ENCODE peak calls at places on chromosomes 4 and X, in eight cellular contexts. U is adrenal gland; Y is heart left ventricle; W is neuronal stem cell; F is tibial artery; R is HL-60; L is CD8-positive, alpha-beta memory T cell; H is tibial nerve. C is an unnamed sample.

GRCh38 chr4:7194251-7195137 is 2.2 kb downstream of the SORCS2 start:
- DNase-seq in W (no peak), H (peak), F (peak), R (no peak), L (no peak), U (no peak), Y (no peak), C (peak)

GRCh38 chr4:76283900-76284299 is 22.6 kb upstream of the STBD1 start:
- DNase-seq in R (no peak), W (no peak), Y (no peak), H (no peak), U (no peak), F (no peak), L (no peak), C (no peak)

GRCh38 chr4:156778606-156779005 is 193.0 kb downstream of the PDGFC start:
- DNase-seq in L (no peak), U (no peak), R (no peak), Y (no peak), W (no peak), H (no peak), F (no peak), C (no peak)

GRCh38 chr4:164442167-164442566 is 311.8 kb upstream of the SMIM31 start:
- DNase-seq in R (no peak), H (no peak), Y (no peak), U (no peak), L (no peak), F (no peak), W (no peak), C (no peak)

GRCh38 chr4:151798678-151799416 is 38.0 kb upstream of the GATB start:
- DNase-seq in H (no peak), F (no peak), Y (no peak), U (no peak), L (no peak), W (no peak), R (no peak), C (no peak)

GRCh38 chr4:234178-234577 is 71.1 kb downstream of the ZNF732 start:
- DNase-seq in F (no peak), H (no peak), U (no peak), Y (no peak), R (no peak), L (no peak), W (no peak), C (no peak)

GRCh38 chr4:112007361-112007760 is 137.9 kb upstream of the FAM241A start:
- DNase-seq in U (no peak), R (no peak), Y (no peak), L (no peak), H (no peak), W (no peak), F (no peak), C (no peak)

GRCh38 chrX:41906515-41907165 is 16.7 kb downstream of the CASK start:
- DNase-seq in H (no peak), U (no peak), W (no peak), L (no peak), R (no peak), F (no peak), Y (no peak), C (no peak)

GRCh38 chr4:91058345-91058744 is 931.2 kb downstream of the CCSER1 start:
- DNase-seq in R (no peak), U (no peak), W (no peak), Y (no peak), H (no peak), F (no peak), L (no peak), C (no peak)

GRCh38 chr4:130029442-130029841 is 933.5 kb downstream of the C4orf33 start:
- DNase-seq in W (no peak), Y (no peak), R (no peak), U (no peak), F (no peak), H (no peak), L (no peak), C (no peak)

GRCh38 chr4:26242451-26242850 is 78.4 kb upstream of the RBPJ start:
- DNase-seq in L (no peak), U (no peak), F (no peak), Y (no peak), R (no peak), H (no peak), W (no peak), C (no peak)

GRCh38 chrX:68428431-68428830 is 4.9 kb downstream of the OPHN1 start:
- DNase-seq in H (no peak), Y (no peak), U (no peak), R (no peak), L (no peak), F (no peak), W (no peak), C (no peak)

GRCh38 chrX:131895002-131895401 is 128.1 kb upstream of the STK26 start:
- DNase-seq in F (no peak), W (no peak), R (no peak), Y (no peak), H (no peak), U (no peak), L (no peak), C (no peak)

GRCh38 chr4:127889903-127890302 is 9.2 kb downstream of the PLK4 start:
- DNase-seq in W (no peak), F (no peak), H (no peak), U (no peak), R (no peak), L (no peak), Y (no peak), C (no peak)

GRCh38 chrX:76657499-76657898 is 230.0 kb downstream of the MAGEE1 start:
- DNase-seq in H (no peak), L (no peak), R (no peak), Y (no peak), U (no peak), W (no peak), F (no peak), C (no peak)

GRCh38 chrX:10633722-10634121 is 13.3 kb upstream of the MID1 start:
- DNase-seq in Y (peak), U (peak), H (no peak), F (peak), L (no peak), R (no peak), W (no peak), C (no peak)

DNA sequence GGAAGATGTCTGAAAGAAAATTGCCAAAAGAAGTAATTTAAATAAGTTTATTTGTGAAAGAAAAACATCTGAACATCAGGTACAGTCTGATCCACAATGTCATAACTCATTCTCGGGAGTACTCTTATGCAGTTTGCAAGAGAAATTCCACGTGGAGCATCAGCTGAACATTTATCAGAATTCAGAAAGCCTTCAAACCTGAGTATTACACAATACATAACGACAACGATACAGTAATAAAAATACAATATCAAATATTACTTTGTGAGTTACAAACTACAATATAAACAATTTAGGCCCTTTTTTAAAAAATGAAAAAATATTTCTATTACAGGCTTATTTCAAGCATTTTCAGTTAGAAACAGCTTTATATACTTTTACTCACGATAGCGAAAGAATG is 116.4 kb downstream of the RAB28 start:
- DNase-seq in L (no peak), F (no peak), R (no peak), W (no peak), U (no peak), H (no peak), Y (no peak), C (no peak)
- H3K27ac ChIP-seq in L (peak), F (no peak), R (no peak), W (no peak), U (no peak), H (no peak), Y (no peak), C (no peak)

GRCh38 chrX:72101597-72102037 is 30.1 kb downstream of the RTL5 start:
- DNase-seq in R (peak), L (no peak), Y (no peak), F (no peak), U (no peak), H (no peak), W (no peak), C (no peak)
- H3K27ac ChIP-seq in R (peak), L (peak), Y (no peak), F (no peak), U (no peak), H (no peak), W (peak), C (no peak)

DNA sequence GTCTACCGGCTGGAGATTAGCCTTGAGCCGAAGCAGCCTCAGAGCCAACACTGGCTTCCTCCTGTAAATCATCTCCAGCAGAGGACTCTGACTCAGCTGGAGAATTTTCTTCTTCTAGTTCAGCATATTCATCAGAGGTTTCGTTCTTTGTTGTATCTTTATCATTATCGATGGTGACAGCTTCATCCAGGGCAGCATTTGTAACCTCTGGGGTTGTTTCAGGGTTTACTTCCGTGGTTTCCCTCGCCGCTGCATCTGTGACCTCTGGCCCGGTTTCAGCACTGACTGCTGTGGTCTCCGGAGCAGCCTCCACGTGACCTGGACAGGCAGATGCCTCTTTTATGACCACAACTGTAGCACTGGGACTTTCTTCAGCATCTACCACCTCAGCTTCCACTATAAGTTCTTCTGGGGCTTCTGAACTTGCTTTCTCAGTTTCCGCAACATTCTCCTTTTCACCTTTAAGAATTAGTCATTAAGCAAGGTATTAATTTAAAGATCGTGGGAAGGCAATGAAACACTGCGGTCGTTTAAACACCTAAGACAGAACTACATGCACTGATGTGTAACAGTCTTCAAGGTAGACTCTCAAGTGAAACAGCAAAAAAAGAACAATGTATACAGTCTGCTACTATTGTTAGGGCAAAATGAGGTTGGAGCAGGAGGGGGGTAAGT is 13.3 kb downstream of the MGARP start:
- DNase-seq in R (peak), Y (peak), F (peak), U (peak), W (no peak), L (peak), H (peak), C (peak)
- H3K27ac ChIP-seq in R (no peak), Y (peak), F (peak), U (peak), W (no peak), L (peak), H (peak), C (peak)

DNA sequence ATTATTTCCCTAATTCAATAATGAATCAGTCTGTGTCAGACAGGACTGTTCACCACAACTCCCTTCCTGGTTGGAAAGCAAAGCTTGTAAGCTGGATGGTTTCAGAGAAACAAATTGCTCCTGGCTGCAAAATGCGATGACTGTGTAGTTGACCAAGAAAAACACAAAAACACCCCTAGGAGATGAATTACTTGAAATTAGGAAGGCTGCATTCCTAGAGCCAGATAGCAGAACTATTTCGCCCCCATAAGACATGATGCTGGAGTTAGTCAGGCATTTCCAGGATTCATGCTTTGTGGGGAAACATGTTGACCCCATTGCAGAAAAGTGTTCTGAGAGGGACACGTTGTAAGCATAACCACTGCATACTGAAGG is 208.5 kb downstream of the CHIC2 start:
- DNase-seq in H (no peak), L (no peak), F (no peak), U (peak), W (no peak), R (no peak), Y (no peak), C (peak)
- H3K27ac ChIP-seq in H (no peak), L (no peak), F (peak), U (peak), W (no peak), R (no peak), Y (peak), C (no peak)

GRCh38 chr4:119110121-119110520 is 25.5 kb upstream of the MYOZ2 start:
- DNase-seq in Y (no peak), W (no peak), H (no peak), L (no peak), U (no peak), F (no peak), R (no peak), C (no peak)

GRCh38 chr4:119104644-119105273 is 30.9 kb upstream of the MYOZ2 start:
- DNase-seq in F (no peak), U (no peak), W (no peak), H (no peak), L (no peak), R (no peak), Y (no peak), C (no peak)

GRCh38 chr4:119105605-119106004 is 30.0 kb upstream of the MYOZ2 start:
- DNase-seq in Y (no peak), F (no peak), W (no peak), L (no peak), U (no peak), R (no peak), H (no peak), C (no peak)

GRCh38 chr4:119103263-119103662 is 32.4 kb upstream of the MYOZ2 start:
- DNase-seq in R (peak), F (peak), Y (peak), H (no peak), L (no peak), U (peak), W (no peak), C (no peak)

GRCh38 chr4:119106036-119107000 is 29.3 kb upstream of the MYOZ2 start:
- DNase-seq in H (no peak), W (no peak), L (no peak), R (no peak), U (no peak), F (no peak), Y (no peak), C (no peak)
- H3K27ac ChIP-seq in H (no peak), W (no peak), L (no peak), R (no peak), U (peak), F (no peak), Y (peak), C (no peak)

GRCh38 chr4:149975172-149975571 is 103.1 kb upstream of the DCLK2 start:
- DNase-seq in U (no peak), H (no peak), Y (no peak), W (no peak), R (no peak), F (no peak), L (no peak), C (no peak)

GRCh38 chr4:149973181-149973580 is 105.1 kb upstream of the DCLK2 start:
- DNase-seq in R (no peak), H (no peak), U (no peak), W (no peak), L (no peak), F (no peak), Y (no peak), C (no peak)

DNA sequence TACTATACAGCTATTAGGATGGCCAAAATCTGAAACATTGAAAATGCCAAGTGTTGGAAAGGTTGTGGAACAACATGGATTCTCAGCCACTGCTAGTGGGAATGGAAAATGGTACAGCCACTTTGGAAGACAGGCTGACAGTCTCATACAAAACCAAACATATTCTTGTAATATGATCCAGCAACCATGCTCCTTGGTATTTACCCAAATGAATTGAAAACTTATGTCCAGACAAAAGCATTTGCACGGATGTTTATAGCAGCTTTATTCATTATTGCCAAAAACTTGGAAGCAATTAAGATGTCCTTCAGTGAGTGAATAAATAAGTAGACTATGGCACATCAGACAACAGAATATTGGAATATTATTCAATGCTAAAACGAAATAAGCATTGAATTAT is 105.8 kb upstream of the DCLK2 start:
- DNase-seq in L (no peak), F (no peak), H (no peak), R (no peak), W (no peak), Y (no peak), U (no peak), C (no peak)
- H3K27ac ChIP-seq in L (no peak), F (no peak), H (no peak), R (no peak), W (no peak), Y (no peak), U (no peak), C (no peak)

GRCh38 chrX:19774905-19775304 is 112.5 kb downstream of the SH3KBP1 start:
- DNase-seq in L (no peak), H (no peak), U (no peak), R (no peak), Y (no peak), W (no peak), F (no peak), C (no peak)

GRCh38 chrX:19772306-19772705 is 115.1 kb downstream of the SH3KBP1 start:
- DNase-seq in R (no peak), F (no peak), H (no peak), Y (no peak), W (no peak), U (peak), L (no peak), C (no peak)

GRCh38 chrX:19776753-19777152 is 110.6 kb downstream of the SH3KBP1 start:
- DNase-seq in H (no peak), U (no peak), F (no peak), L (peak), W (no peak), Y (no peak), R (peak), C (no peak)

GRCh38 chrX:19772759-19773623 is 114.4 kb downstream of the SH3KBP1 start:
- DNase-seq in R (no peak), Y (no peak), H (no peak), U (no peak), L (no peak), W (no peak), F (no peak), C (no peak)

DNA sequence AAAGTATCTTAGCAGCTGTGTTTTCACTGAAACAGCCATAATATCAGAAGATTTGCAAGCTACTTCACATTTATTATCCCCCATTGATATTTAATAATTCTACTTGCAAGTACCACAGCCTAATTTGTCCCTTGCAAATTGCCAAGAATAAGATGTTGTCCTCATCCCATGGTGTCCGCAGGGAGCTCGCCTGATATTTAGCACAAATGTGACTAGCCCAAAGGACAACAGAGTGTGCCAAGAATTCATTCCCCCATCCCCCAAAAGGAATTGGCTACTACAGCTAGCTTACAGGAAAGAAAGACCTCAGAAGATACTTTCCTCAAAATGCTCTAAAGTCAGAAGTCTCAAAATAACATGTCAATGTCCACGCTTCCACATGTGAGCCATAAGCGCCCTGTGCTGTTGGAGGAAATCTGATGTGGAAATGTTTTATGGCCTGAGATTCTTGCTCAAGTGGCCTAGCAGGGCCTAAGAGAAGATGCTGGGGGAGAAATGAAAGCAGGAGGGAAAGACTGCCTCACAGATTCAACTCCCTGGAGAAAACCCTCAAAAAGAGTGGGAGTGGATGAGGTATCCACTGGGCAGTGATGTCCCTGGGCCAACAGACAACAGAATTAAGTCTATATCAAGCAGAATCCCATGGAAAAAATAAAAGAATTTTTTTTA is 111.4 kb downstream of the SH3KBP1 start:
- DNase-seq in W (no peak), F (no peak), H (no peak), R (peak), U (no peak), L (no peak), Y (no peak), C (no peak)
- H3K27ac ChIP-seq in W (no peak), F (no peak), H (no peak), R (peak), U (no peak), L (no peak), Y (peak), C (no peak)

DNA sequence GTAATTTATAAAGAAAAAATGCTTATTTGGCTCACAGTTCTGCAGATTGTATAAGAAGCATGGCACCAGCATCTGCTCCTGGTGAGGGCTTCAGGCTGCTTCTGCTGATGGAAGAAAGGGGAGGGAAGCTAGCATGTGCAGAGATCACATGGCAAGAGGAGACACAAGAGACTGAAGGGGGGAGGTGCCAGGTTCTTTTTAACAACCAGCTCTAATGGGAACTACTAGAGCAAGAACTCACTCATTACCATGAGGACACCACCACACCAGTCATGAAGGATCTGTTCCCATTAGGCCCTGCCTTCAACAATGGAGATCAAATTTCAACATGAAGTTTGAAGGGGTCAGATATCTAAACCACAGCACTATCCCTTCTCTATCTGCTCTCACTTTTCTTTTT is 9.4 kb upstream of the COPS4 start:
- DNase-seq in R (no peak), F (no peak), U (no peak), H (no peak), W (no peak), Y (no peak), L (no peak), C (no peak)
- H3K27ac ChIP-seq in R (no peak), F (no peak), U (no peak), H (no peak), W (no peak), Y (no peak), L (no peak), C (no peak)

C was measured in testis.